ENCODE peak calls at places on chromosome 10, in ten cellular contexts. One of them, this sample, is unnamed.
A peak's percentile ranks its signal among the peaks of the same experiment; 100 is the strongest.

GRCh38 chr10:71092812-71093391 is 119.5 kb upstream of the UNC5B start:
- DNase-seq in GM12891: no peak
- DNase-seq in HCT116: no peak
- DNase-seq in suprapubic skin: peak; percentile 44
- DNase-seq in A549: no peak
- DNase-seq in ovary: no peak
- DNase-seq in HepG2: no peak
- DNase-seq in heart left ventricle: no peak
- DNase-seq in GM12892: no peak
- DNase-seq in stomach: peak; percentile 17
- DNase-seq in this sample: no peak

GRCh38 chr10:76309744-76310441 is 878.5 kb downstream of the LRMDA start:
- DNase-seq in stomach: no peak
- DNase-seq in HepG2: no peak
- DNase-seq in HCT116: no peak
- DNase-seq in suprapubic skin: no peak
- DNase-seq in heart left ventricle: no peak
- DNase-seq in A549: no peak
- DNase-seq in GM12892: no peak
- DNase-seq in ovary: no peak
- DNase-seq in GM12891: no peak
- DNase-seq in this sample: no peak

GRCh38 chr10:131210181-131210580 is 101.3 kb downstream of the TCERG1L start:
- DNase-seq in GM12892: no peak
- DNase-seq in suprapubic skin: peak; percentile 23
- DNase-seq in HepG2: no peak
- DNase-seq in HCT116: no peak
- DNase-seq in heart left ventricle: no peak
- DNase-seq in ovary: no peak
- DNase-seq in A549: no peak
- DNase-seq in stomach: peak; percentile 9
- DNase-seq in GM12891: no peak
- DNase-seq in this sample: no peak

GRCh38 chr10:14382022-14382421 is 51.3 kb upstream of the FRMD4A start:
- DNase-seq in heart left ventricle: no peak
- DNase-seq in suprapubic skin: no peak
- DNase-seq in A549: no peak
- DNase-seq in GM12891: no peak
- DNase-seq in stomach: no peak
- DNase-seq in GM12892: no peak
- DNase-seq in HCT116: no peak
- DNase-seq in HepG2: no peak
- DNase-seq in ovary: no peak
- DNase-seq in this sample: no peak

GRCh38 chr10:125054216-125054615 is 106.1 kb downstream of the CTBP2 start:
- DNase-seq in GM12891: no peak
- DNase-seq in heart left ventricle: no peak
- DNase-seq in A549: no peak
- DNase-seq in stomach: no peak
- DNase-seq in ovary: peak; percentile 17
- DNase-seq in HCT116: no peak
- DNase-seq in GM12892: no peak
- DNase-seq in suprapubic skin: no peak
- DNase-seq in HepG2: no peak
- DNase-seq in this sample: no peak

GRCh38 chr10:122495406-122496340 is 34.3 kb downstream of the HTRA1 start:
- DNase-seq in A549: no peak
- DNase-seq in GM12892: no peak
- DNase-seq in HCT116: peak; percentile 21
- DNase-seq in heart left ventricle: no peak
- DNase-seq in stomach: no peak
- DNase-seq in GM12891: no peak
- DNase-seq in HepG2: no peak
- DNase-seq in ovary: no peak
- DNase-seq in suprapubic skin: no peak
- DNase-seq in this sample: no peak

GRCh38 chr10:113945687-113946085 is 91.2 kb downstream of the NHLRC2 start:
- DNase-seq in suprapubic skin: no peak
- DNase-seq in A549: no peak
- DNase-seq in GM12892: no peak
- DNase-seq in HCT116: no peak
- DNase-seq in stomach: no peak
- DNase-seq in GM12891: no peak
- DNase-seq in heart left ventricle: no peak
- DNase-seq in HepG2: no peak
- DNase-seq in ovary: no peak
- DNase-seq in this sample: no peak

GRCh38 chr10:127150136-127150535 is 46.3 kb downstream of the INSYN2A start:
- DNase-seq in GM12892: no peak
- DNase-seq in ovary: no peak
- DNase-seq in stomach: no peak
- DNase-seq in HepG2: no peak
- DNase-seq in GM12891: no peak
- DNase-seq in heart left ventricle: no peak
- DNase-seq in HCT116: peak; percentile 27
- DNase-seq in suprapubic skin: no peak
- DNase-seq in A549: no peak
- DNase-seq in this sample: no peak

GRCh38 chr10:62779487-62780248 is 24.9 kb upstream of the ADO start:
- DNase-seq in HCT116: no peak
- DNase-seq in stomach: peak; percentile 49
- DNase-seq in GM12892: peak; percentile 24
- DNase-seq in HepG2: no peak
- DNase-seq in heart left ventricle: no peak
- DNase-seq in suprapubic skin: no peak
- DNase-seq in ovary: no peak
- DNase-seq in GM12891: no peak
- DNase-seq in A549: no peak
- DNase-seq in this sample: no peak

GRCh38 chr10:82294874-82295378 is 419.9 kb downstream of the NRG3 start:
- DNase-seq in A549: no peak
- DNase-seq in HCT116: no peak
- DNase-seq in ovary: no peak
- DNase-seq in GM12891: no peak
- DNase-seq in stomach: no peak
- DNase-seq in suprapubic skin: no peak
- DNase-seq in heart left ventricle: no peak
- DNase-seq in GM12892: no peak
- DNase-seq in HepG2: no peak
- DNase-seq in this sample: no peak

GRCh38 chr10:70812814-70813213 is 2.9 kb upstream of the SGPL1 start:
- DNase-seq in ovary: no peak
- DNase-seq in stomach: no peak
- DNase-seq in HCT116: no peak
- DNase-seq in HepG2: no peak
- DNase-seq in suprapubic skin: no peak
- DNase-seq in GM12892: no peak
- DNase-seq in A549: no peak
- DNase-seq in GM12891: no peak
- DNase-seq in heart left ventricle: no peak
- DNase-seq in this sample: no peak

GRCh38 chr10:102408081-102408727 is 10.4 kb downstream of the PSD start:
- DNase-seq in heart left ventricle: no peak
- DNase-seq in suprapubic skin: no peak
- DNase-seq in A549: no peak
- DNase-seq in ovary: no peak
- DNase-seq in HCT116: no peak
- DNase-seq in GM12892: no peak
- DNase-seq in GM12891: no peak
- DNase-seq in HepG2: no peak
- DNase-seq in stomach: no peak
- DNase-seq in this sample: no peak

GRCh38 chr10:72250666-72251065 is 23.1 kb upstream of the DDIT4 start:
- DNase-seq in stomach: peak; percentile 43
- DNase-seq in heart left ventricle: peak; percentile 51
- DNase-seq in suprapubic skin: no peak
- DNase-seq in ovary: peak; percentile 51
- DNase-seq in HCT116: no peak
- DNase-seq in GM12892: no peak
- DNase-seq in A549: peak; percentile 66
- DNase-seq in GM12891: no peak
- DNase-seq in HepG2: no peak
- DNase-seq in this sample: no peak

GRCh38 chr10:103968441-103969391 is 1.8 kb downstream of the SLK start:
- DNase-seq in ovary: no peak
- DNase-seq in A549: no peak
- DNase-seq in HepG2: no peak
- DNase-seq in GM12892: no peak
- DNase-seq in stomach: no peak
- DNase-seq in heart left ventricle: no peak
- DNase-seq in GM12891: no peak
- DNase-seq in HCT116: no peak
- DNase-seq in suprapubic skin: no peak
- DNase-seq in this sample: peak; percentile 55

GRCh38 chr10:60536529-60537114 is 146.9 kb upstream of the ANK3 start:
- DNase-seq in heart left ventricle: no peak
- DNase-seq in GM12891: no peak
- DNase-seq in GM12892: no peak
- DNase-seq in HepG2: no peak
- DNase-seq in ovary: no peak
- DNase-seq in suprapubic skin: no peak
- DNase-seq in A549: peak; percentile 12
- DNase-seq in HCT116: peak; percentile 48
- DNase-seq in stomach: no peak
- DNase-seq in this sample: no peak

GRCh38 chr10:89852872-89853271 is 151.5 kb downstream of the KIF20B start:
- DNase-seq in ovary: no peak
- DNase-seq in HCT116: no peak
- DNase-seq in stomach: no peak
- DNase-seq in suprapubic skin: no peak
- DNase-seq in HepG2: no peak
- DNase-seq in A549: no peak
- DNase-seq in GM12891: no peak
- DNase-seq in heart left ventricle: no peak
- DNase-seq in GM12892: no peak
- DNase-seq in this sample: no peak

GRCh38 chr10:22550732-22551131 is 163.6 kb downstream of the PIP4K2A start:
- DNase-seq in suprapubic skin: no peak
- DNase-seq in ovary: peak; percentile 27
- DNase-seq in GM12891: no peak
- DNase-seq in heart left ventricle: no peak
- DNase-seq in HCT116: peak; percentile 16
- DNase-seq in stomach: peak; percentile 44
- DNase-seq in GM12892: no peak
- DNase-seq in A549: peak; percentile 41
- DNase-seq in HepG2: peak; percentile 40
- DNase-seq in this sample: peak; percentile 76

GRCh38 chr10:119209050-119209735 is 1.8 kb downstream of the GRK5 start:
- DNase-seq in suprapubic skin: peak; percentile 84
- DNase-seq in GM12891: no peak
- DNase-seq in ovary: peak; percentile 82
- DNase-seq in HCT116: no peak
- DNase-seq in heart left ventricle: peak; percentile 68
- DNase-seq in A549: peak; percentile 41
- DNase-seq in stomach: peak; percentile 69
- DNase-seq in GM12892: no peak
- DNase-seq in HepG2: peak; percentile 59
- DNase-seq in this sample: peak; percentile 67
- TF ChIP-seq POLR2A in suprapubic skin: no peak
- TF ChIP-seq POLR2A in GM12891: no peak
- TF ChIP-seq POLR2A in ovary: peak; percentile 35
- TF ChIP-seq POLR2A in HCT116: no peak
- TF ChIP-seq POLR2A in heart left ventricle: no peak
- TF ChIP-seq POLR2A in A549: no peak
- TF ChIP-seq POLR2A in stomach: no peak
- TF ChIP-seq POLR2A in GM12892: peak; percentile 21
- TF ChIP-seq POLR2A in HepG2: no peak
- TF ChIP-seq POLR2A in this sample: no peak

DNA sequence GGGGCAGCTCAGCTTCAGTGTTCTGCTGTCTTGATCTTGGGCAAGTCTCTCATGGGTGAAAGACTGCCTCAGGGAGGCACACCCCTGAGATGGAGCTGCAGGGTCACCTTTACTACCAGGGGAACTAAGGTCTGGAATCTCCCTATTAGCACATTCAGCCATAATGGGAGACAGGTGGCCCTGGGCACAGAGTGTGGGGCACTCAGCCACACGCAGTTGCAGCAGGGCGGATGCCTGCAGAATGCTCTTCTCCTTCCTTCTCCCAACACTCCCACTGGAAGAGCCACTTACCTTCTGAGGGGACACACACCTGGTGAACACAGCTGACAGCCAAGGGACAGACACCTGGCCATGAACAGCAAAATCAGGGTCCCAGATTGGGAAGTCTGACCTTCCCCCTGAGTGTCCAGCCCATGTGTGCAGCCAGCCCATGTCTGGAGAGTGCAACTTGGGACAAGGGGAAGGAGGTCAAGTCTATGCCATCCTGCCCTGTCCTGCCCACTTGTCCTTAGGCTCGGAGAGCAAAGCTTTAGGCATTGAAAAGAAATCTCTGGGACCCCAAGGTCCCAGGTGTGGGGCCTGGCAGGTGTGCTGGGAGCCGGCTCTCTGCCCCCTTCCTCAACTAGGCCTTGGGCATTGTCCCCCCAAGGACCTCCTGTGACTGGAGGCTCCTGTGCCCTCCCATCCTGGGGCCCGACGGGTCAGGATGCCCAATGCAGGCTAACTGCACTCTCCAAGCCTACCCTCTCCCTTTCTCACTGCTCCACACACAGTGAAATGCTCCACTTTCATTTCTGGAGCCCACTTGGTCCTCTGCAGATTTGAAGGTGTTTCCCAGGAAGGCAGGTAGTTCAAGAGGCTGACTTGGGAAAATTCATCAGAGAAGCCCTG is 124.5 kb downstream of the PTPN20 start:
- DNase-seq in HCT116: no peak
- DNase-seq in A549: no peak
- DNase-seq in stomach: no peak
- DNase-seq in HepG2: no peak
- DNase-seq in heart left ventricle: no peak
- DNase-seq in GM12892: no peak
- DNase-seq in GM12891: no peak
- DNase-seq in ovary: no peak
- DNase-seq in suprapubic skin: peak; percentile 67
- DNase-seq in this sample: no peak
- TF ChIP-seq POLR2A in HCT116: no peak
- TF ChIP-seq POLR2A in A549: no peak
- TF ChIP-seq POLR2A in stomach: no peak
- TF ChIP-seq POLR2A in HepG2: no peak
- TF ChIP-seq POLR2A in heart left ventricle: no peak
- TF ChIP-seq POLR2A in GM12892: no peak
- TF ChIP-seq POLR2A in GM12891: no peak
- TF ChIP-seq POLR2A in ovary: no peak
- TF ChIP-seq POLR2A in suprapubic skin: no peak
- TF ChIP-seq POLR2A in this sample: no peak

GRCh38 chr10:17201165-17202013 is at the start of gene TRDMT1:
- DNase-seq in heart left ventricle: peak; percentile 90
- DNase-seq in HCT116: peak; percentile 69
- DNase-seq in ovary: peak; percentile 89
- DNase-seq in suprapubic skin: peak; percentile 92
- DNase-seq in GM12891: peak; percentile 47
- DNase-seq in HepG2: peak; percentile 67
- DNase-seq in GM12892: peak; percentile 53
- DNase-seq in A549: peak; percentile 92
- DNase-seq in stomach: peak; percentile 85
- DNase-seq in this sample: peak; percentile 91
- TF ChIP-seq POLR2A in heart left ventricle: peak; percentile 70
- TF ChIP-seq POLR2A in HCT116: peak; percentile 65
- TF ChIP-seq POLR2A in ovary: peak; percentile 91
- TF ChIP-seq POLR2A in suprapubic skin: no peak
- TF ChIP-seq POLR2A in GM12891: peak; percentile 51
- TF ChIP-seq POLR2A in HepG2: peak; percentile 10
- TF ChIP-seq POLR2A in GM12892: peak; percentile 83
- TF ChIP-seq POLR2A in A549: peak; percentile 51
- TF ChIP-seq POLR2A in stomach: no peak
- TF ChIP-seq POLR2A in this sample: peak; percentile 62

GRCh38 chr10:5448333-5449048 is 36.1 kb downstream of the NET1 start:
- DNase-seq in ovary: no peak
- DNase-seq in heart left ventricle: no peak
- DNase-seq in GM12892: no peak
- DNase-seq in stomach: no peak
- DNase-seq in HepG2: peak; percentile 69
- DNase-seq in A549: no peak
- DNase-seq in suprapubic skin: no peak
- DNase-seq in HCT116: no peak
- DNase-seq in GM12891: no peak
- DNase-seq in this sample: no peak
- TF ChIP-seq POLR2A in ovary: no peak
- TF ChIP-seq POLR2A in heart left ventricle: no peak
- TF ChIP-seq POLR2A in GM12892: no peak
- TF ChIP-seq POLR2A in stomach: no peak
- TF ChIP-seq POLR2A in HepG2: no peak
- TF ChIP-seq POLR2A in A549: no peak
- TF ChIP-seq POLR2A in suprapubic skin: no peak
- TF ChIP-seq POLR2A in HCT116: no peak
- TF ChIP-seq POLR2A in GM12891: no peak
- TF ChIP-seq POLR2A in this sample: no peak

This sample was measured in erythroblast.